ENCODE peak calls at places on chromosomes 16 and 17, in four cellular contexts. One of them, this sample, is unnamed.
A peak's percentile ranks its signal among the peaks of the same experiment; 100 is the strongest.

GRCh38 chr17:64216030-64216384 is 47.1 kb downstream of the TEX2 start:
- DNase-seq in upper lobe of right lung: no peak
- DNase-seq in pancreas: no peak
- DNase-seq in sigmoid colon: no peak
- DNase-seq in this sample: no peak

GRCh38 chr16:75048051-75048450 is 49.2 kb downstream of the ZNRF1 start:
- DNase-seq in upper lobe of right lung: no peak
- DNase-seq in sigmoid colon: no peak
- DNase-seq in pancreas: no peak
- DNase-seq in this sample: peak; percentile 3

GRCh38 chr16:11136600-11136999 is 119.4 kb downstream of the SOCS1 start:
- DNase-seq in sigmoid colon: no peak
- DNase-seq in upper lobe of right lung: no peak
- DNase-seq in pancreas: peak; percentile 72
- DNase-seq in this sample: no peak

GRCh38 chr17:35918665-35919064 is 11.9 kb downstream of the RDM1 start:
- DNase-seq in sigmoid colon: no peak
- DNase-seq in pancreas: no peak
- DNase-seq in upper lobe of right lung: no peak
- DNase-seq in this sample: no peak

GRCh38 chr16:88732961-88733294 is 26.6 kb downstream of the CTU2 start:
- DNase-seq in pancreas: no peak
- DNase-seq in upper lobe of right lung: no peak
- DNase-seq in sigmoid colon: no peak
- DNase-seq in this sample: no peak

GRCh38 chr17:82863646-82863940 is 23.8 kb upstream of the ZNF750 start:
- DNase-seq in pancreas: no peak
- DNase-seq in sigmoid colon: no peak
- DNase-seq in upper lobe of right lung: no peak
- DNase-seq in this sample: no peak

GRCh38 chr16:46759309-46759708 is 11.2 kb upstream of the MYLK3 start:
- DNase-seq in pancreas: no peak
- DNase-seq in upper lobe of right lung: no peak
- DNase-seq in sigmoid colon: no peak
- DNase-seq in this sample: no peak

GRCh38 chr16:11806721-11807120 is 9.7 kb upstream of the ZC3H7A start:
- DNase-seq in pancreas: no peak
- DNase-seq in sigmoid colon: no peak
- DNase-seq in upper lobe of right lung: peak; percentile 45
- DNase-seq in this sample: no peak

GRCh38 chr17:57866723-57867122 is 16.9 kb upstream of the MRPS23 start:
- DNase-seq in pancreas: no peak
- DNase-seq in upper lobe of right lung: no peak
- DNase-seq in sigmoid colon: no peak
- DNase-seq in this sample: no peak

GRCh38 chr16:51408357-51408756 is 257.3 kb upstream of the SALL1 start:
- DNase-seq in sigmoid colon: no peak
- DNase-seq in pancreas: no peak
- DNase-seq in upper lobe of right lung: no peak
- DNase-seq in this sample: no peak

GRCh38 chr17:81703747-81704654 is 834 bp downstream of the MRPL12 start:
- DNase-seq in sigmoid colon: no peak
- DNase-seq in pancreas: peak; percentile 41
- DNase-seq in upper lobe of right lung: no peak
- DNase-seq in this sample: no peak

GRCh38 chr17:80012751-80013741 is 22.6 kb downstream of the TBC1D16 start:
- DNase-seq in pancreas: peak; percentile 66
- DNase-seq in upper lobe of right lung: no peak
- DNase-seq in sigmoid colon: no peak
- DNase-seq in this sample: no peak

GRCh38 chr16:4982056-4982867 is 24.1 kb downstream of the SEC14L5 start:
- DNase-seq in sigmoid colon: no peak
- DNase-seq in upper lobe of right lung: no peak
- DNase-seq in pancreas: no peak
- DNase-seq in this sample: no peak

GRCh38 chr17:68567035-68567434 is 34.1 kb downstream of the FAM20A start:
- DNase-seq in upper lobe of right lung: no peak
- DNase-seq in pancreas: no peak
- DNase-seq in sigmoid colon: no peak
- DNase-seq in this sample: no peak

GRCh38 chr16:87954361-87954760 is 3.1 kb downstream of the BANP start:
- DNase-seq in pancreas: peak; percentile 40
- DNase-seq in upper lobe of right lung: no peak
- DNase-seq in sigmoid colon: no peak
- DNase-seq in this sample: no peak

GRCh38 chr16:81451753-81452680 is 7.4 kb downstream of the CMIP start:
- DNase-seq in sigmoid colon: no peak
- DNase-seq in upper lobe of right lung: no peak
- DNase-seq in pancreas: no peak
- DNase-seq in this sample: no peak

GRCh38 chr16:81636298-81636960 is 142.7 kb upstream of the PLCG2 start:
- DNase-seq in upper lobe of right lung: no peak
- DNase-seq in sigmoid colon: no peak
- DNase-seq in pancreas: no peak
- DNase-seq in this sample: no peak

GRCh38 chr16:3861808-3862451 is 18.6 kb downstream of the CREBBP start:
- DNase-seq in sigmoid colon: no peak
- DNase-seq in upper lobe of right lung: no peak
- DNase-seq in pancreas: no peak
- DNase-seq in this sample: no peak

GRCh38 chr17:30415491-30415890 is 36.8 kb downstream of the CPD start:
- DNase-seq in pancreas: no peak
- DNase-seq in sigmoid colon: no peak
- DNase-seq in upper lobe of right lung: no peak
- DNase-seq in this sample: no peak

GRCh38 chr16:3520398-3520797 is 19.6 kb downstream of the CLUAP1 start:
- DNase-seq in sigmoid colon: peak; percentile 60
- DNase-seq in upper lobe of right lung: no peak
- DNase-seq in pancreas: no peak
- DNase-seq in this sample: no peak

GRCh38 chr17:20202141-20202574 is 193.0 kb downstream of the SPECC1 start:
- DNase-seq in pancreas: no peak
- DNase-seq in sigmoid colon: no peak
- DNase-seq in upper lobe of right lung: no peak
- DNase-seq in this sample: no peak

GRCh38 chr17:11598274-11599221 is at the start of gene DNAH9:
- DNase-seq in pancreas: peak; percentile 99
- DNase-seq in sigmoid colon: peak; percentile 97
- DNase-seq in upper lobe of right lung: peak; percentile 97
- DNase-seq in this sample: peak; percentile 99

GRCh38 chr17:19381741-19382444 is 3.6 kb downstream of the MAPK7 start:
- DNase-seq in upper lobe of right lung: no peak
- DNase-seq in pancreas: no peak
- DNase-seq in sigmoid colon: peak; percentile 66
- DNase-seq in this sample: no peak

GRCh38 chr17:4796550-4796915 is 569 bp downstream of the PSMB6 start:
- DNase-seq in sigmoid colon: no peak
- DNase-seq in upper lobe of right lung: no peak
- DNase-seq in pancreas: no peak
- DNase-seq in this sample: no peak

GRCh38 chr17:78890111-78890897 is 12.7 kb downstream of the CEP295NL start:
- DNase-seq in pancreas: no peak
- DNase-seq in upper lobe of right lung: peak; percentile 87
- DNase-seq in sigmoid colon: peak; percentile 80
- DNase-seq in this sample: no peak

GRCh38 chr17:77392376-77393273 is 251.9 kb downstream of the SEC14L1 start:
- DNase-seq in sigmoid colon: no peak
- DNase-seq in pancreas: peak; percentile 85
- DNase-seq in upper lobe of right lung: no peak
- DNase-seq in this sample: peak; percentile 80

GRCh38 chr16:31471241-31471874 is 594 bp upstream of the TGFB1I1 start:
- DNase-seq in upper lobe of right lung: no peak
- DNase-seq in sigmoid colon: no peak
- DNase-seq in pancreas: no peak
- DNase-seq in this sample: no peak
- H3K27ac ChIP-seq in upper lobe of right lung: peak overlapping the region; percentile 86
- H3K27ac ChIP-seq in sigmoid colon: peak overlapping the region; percentile 99
- H3K27ac ChIP-seq in pancreas: no peak overlapping the region
- H3K27ac ChIP-seq in this sample: peak overlapping the region; percentile 95

GRCh38 chr16:1305823-1306222 is 3.6 kb upstream of the UBE2I start:
- DNase-seq in upper lobe of right lung: no peak
- DNase-seq in pancreas: no peak
- DNase-seq in sigmoid colon: no peak
- DNase-seq in this sample: no peak

GRCh38 chr16:1308977-1309885 is at the start of gene UBE2I:
- DNase-seq in sigmoid colon: peak; percentile 98
- DNase-seq in upper lobe of right lung: peak; percentile 97
- DNase-seq in pancreas: peak; percentile 98
- DNase-seq in this sample: peak; percentile 99

GRCh38 chr16:1306344-1306743 is 3.1 kb upstream of the UBE2I start:
- DNase-seq in pancreas: no peak
- DNase-seq in sigmoid colon: no peak
- DNase-seq in upper lobe of right lung: no peak
- DNase-seq in this sample: no peak

GRCh38 chr16:1309888-1310831 is 724 bp downstream of the UBE2I start:
- DNase-seq in upper lobe of right lung: peak; percentile 87
- DNase-seq in sigmoid colon: peak; percentile 89
- DNase-seq in pancreas: peak; percentile 73
- DNase-seq in this sample: peak; percentile 89

GRCh38 chr16:1308036-1308976 is 1.1 kb upstream of the UBE2I start:
- DNase-seq in upper lobe of right lung: no peak
- DNase-seq in pancreas: no peak
- DNase-seq in sigmoid colon: no peak
- DNase-seq in this sample: no peak
- H3K27ac ChIP-seq in upper lobe of right lung: peak overlapping the region; percentile 98
- H3K27ac ChIP-seq in pancreas: peak overlapping the region; percentile 99
- H3K27ac ChIP-seq in sigmoid colon: peak overlapping the region; percentile 94
- H3K27ac ChIP-seq in this sample: peak overlapping the region; percentile 98

GRCh38 chr16:58497468-58497867 is 2.5 kb upstream of the NDRG4 start:
- DNase-seq in sigmoid colon: no peak
- DNase-seq in upper lobe of right lung: no peak
- DNase-seq in pancreas: no peak
- DNase-seq in this sample: no peak
- H3K27ac ChIP-seq in sigmoid colon: no peak overlapping the region
- H3K27ac ChIP-seq in upper lobe of right lung: no peak overlapping the region
- H3K27ac ChIP-seq in pancreas: no peak overlapping the region
- H3K27ac ChIP-seq in this sample: no peak overlapping the region

GRCh38 chr17:50182783-50183438 is 17.1 kb downstream of the SGCA start:
- DNase-seq in upper lobe of right lung: no peak
- DNase-seq in sigmoid colon: no peak
- DNase-seq in pancreas: peak; percentile 22
- DNase-seq in this sample: no peak

GRCh38 chr17:50181601-50182345 is 16.0 kb downstream of the SGCA start:
- DNase-seq in sigmoid colon: no peak
- DNase-seq in pancreas: peak; percentile 26
- DNase-seq in upper lobe of right lung: no peak
- DNase-seq in this sample: no peak

GRCh38 chr17:50184611-50185398 is 16.6 kb downstream of the COL1A1 start:
- DNase-seq in sigmoid colon: peak; percentile 92
- DNase-seq in upper lobe of right lung: peak; percentile 76
- DNase-seq in pancreas: peak; percentile 33
- DNase-seq in this sample: peak; percentile 57

GRCh38 chr17:50184057-50184456 is 17.4 kb downstream of the COL1A1 start:
- DNase-seq in sigmoid colon: no peak
- DNase-seq in pancreas: no peak
- DNase-seq in upper lobe of right lung: no peak
- DNase-seq in this sample: no peak

DNA sequence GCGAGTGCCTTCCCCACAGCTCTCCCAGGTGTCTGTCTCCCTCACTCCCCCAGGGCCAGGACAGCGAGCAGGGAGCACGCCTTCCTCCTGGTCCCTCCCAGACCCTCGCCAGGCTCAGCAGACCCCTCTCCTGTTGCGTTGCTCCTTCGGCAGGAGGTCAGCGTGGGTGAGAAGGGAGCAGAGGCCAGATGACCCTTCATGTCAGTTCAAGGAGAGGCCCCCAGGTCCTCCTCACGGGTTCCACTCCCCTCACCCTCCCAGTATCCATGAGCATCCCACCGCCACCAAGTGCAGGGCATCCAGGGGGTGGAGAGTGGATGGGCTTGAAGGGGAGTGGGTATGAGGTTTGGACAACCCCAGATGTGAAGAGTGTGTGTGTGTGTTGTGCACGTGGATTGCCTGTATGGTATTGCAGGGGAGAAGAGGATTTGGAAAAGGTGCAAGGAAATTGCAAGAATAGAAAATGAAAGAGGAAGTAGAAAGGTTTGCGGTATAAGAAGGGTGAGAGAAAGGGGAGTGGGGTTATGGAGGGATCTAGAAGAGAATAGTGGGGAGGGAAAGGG is 17.7 kb downstream of the SGCA start:
- DNase-seq in upper lobe of right lung: no peak
- DNase-seq in pancreas: peak; percentile 33
- DNase-seq in sigmoid colon: no peak
- DNase-seq in this sample: no peak
- H3K27ac ChIP-seq in upper lobe of right lung: peak overlapping the region; percentile 24
- H3K27ac ChIP-seq in pancreas: no peak overlapping the region
- H3K27ac ChIP-seq in sigmoid colon: peak overlapping the region; percentile 94
- H3K27ac ChIP-seq in this sample: peak overlapping the region; percentile 52

DNA sequence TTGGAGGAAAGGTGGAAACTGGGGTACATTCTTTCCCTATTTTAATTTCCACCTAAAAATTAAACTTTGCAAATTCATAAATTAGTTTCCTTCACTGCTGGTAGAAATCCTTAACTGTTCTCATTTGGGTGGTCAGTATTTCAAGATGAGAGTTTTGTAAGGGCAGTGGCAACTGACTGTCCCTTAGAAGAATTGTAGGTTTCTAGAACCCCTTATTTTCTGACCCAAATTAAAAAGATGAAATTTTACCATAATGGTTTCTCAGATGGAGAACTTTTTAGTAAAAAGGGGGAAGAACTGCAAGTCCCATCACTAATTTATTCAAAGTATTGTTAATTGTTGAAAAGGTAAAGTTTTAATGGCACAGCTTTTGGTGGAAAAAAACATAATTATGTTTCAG is 5.6 kb downstream of the IGF2BP1 start:
- DNase-seq in pancreas: no peak
- DNase-seq in sigmoid colon: no peak
- DNase-seq in upper lobe of right lung: no peak
- DNase-seq in this sample: no peak
- H3K27ac ChIP-seq in pancreas: no peak overlapping the region
- H3K27ac ChIP-seq in sigmoid colon: no peak overlapping the region
- H3K27ac ChIP-seq in upper lobe of right lung: no peak overlapping the region
- H3K27ac ChIP-seq in this sample: no peak overlapping the region

GRCh38 chr17:28338056-28338768 is 2.7 kb downstream of the TNFAIP1 start:
- DNase-seq in upper lobe of right lung: no peak
- DNase-seq in sigmoid colon: no peak
- DNase-seq in pancreas: no peak
- DNase-seq in this sample: no peak
- H3K27ac ChIP-seq in upper lobe of right lung: peak overlapping the region; percentile 66
- H3K27ac ChIP-seq in sigmoid colon: peak overlapping the region; percentile 38
- H3K27ac ChIP-seq in pancreas: no peak overlapping the region
- H3K27ac ChIP-seq in this sample: no peak overlapping the region

DNA sequence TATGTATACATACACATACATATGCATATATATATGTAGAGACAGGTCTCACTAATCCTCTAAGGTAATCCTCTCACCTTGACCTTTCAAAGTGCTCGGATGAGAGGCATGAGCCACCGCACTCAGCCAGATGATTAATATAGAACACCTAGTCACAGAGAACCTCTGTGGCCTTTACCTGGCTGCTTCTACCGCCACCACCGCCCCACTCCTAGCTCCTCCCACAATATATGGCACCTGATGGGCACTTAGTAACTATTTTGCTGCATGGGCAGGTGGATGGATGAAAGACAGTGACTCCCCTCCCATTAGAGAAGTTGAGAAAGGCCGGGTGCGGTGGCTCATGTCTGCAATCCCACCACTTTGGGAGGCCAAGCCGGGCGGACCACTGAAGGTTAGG is 16.7 kb upstream of the ATP2C2 start:
- DNase-seq in pancreas: no peak
- DNase-seq in upper lobe of right lung: no peak
- DNase-seq in sigmoid colon: no peak
- DNase-seq in this sample: no peak
- H3K27ac ChIP-seq in pancreas: no peak overlapping the region
- H3K27ac ChIP-seq in upper lobe of right lung: no peak overlapping the region
- H3K27ac ChIP-seq in sigmoid colon: no peak overlapping the region
- H3K27ac ChIP-seq in this sample: no peak overlapping the region

This sample was measured in ovary.